ENCODE peak calls at places on chromosomes 6 and 20, in four cellular contexts. F is stimulated activated naive B cell treated with anti-CD40 and anti-IgM and Interleukin-4, amounts not matched to agents 10 μg/mL and 1 μg/mL and 100 μg/mL, for 72 hours; R is activated CD4-positive, alpha-beta T cell treated with anti-CD3 and anti-CD28 coated beads, Interleukin-2, amount 50 U/mL, for 1 hour; J is GM23248. K is an unnamed sample.

GRCh38 chr6:89954721-89955148 is 60.5 kb downstream of the GJA10 start:
- DNase-seq in F (no peak), R (no peak), J (no peak), K (no peak)

GRCh38 chr20:50516935-50517816 is 7.0 kb downstream of the PTPN1 start:
- DNase-seq in F (no peak), R (no peak), J (no peak), K (no peak)

GRCh38 chr20:45963059-45964011 is 8.7 kb downstream of the ZNF335 start:
- DNase-seq in F (no peak), R (no peak), J (peak), K (no peak)

GRCh38 chr6:313917-314316 is 21.6 kb downstream of the DUSP22 start:
- DNase-seq in F (no peak), R (no peak), J (no peak), K (no peak)

GRCh38 chr6:43817192-43817591 is 47.2 kb downstream of the VEGFA start:
- DNase-seq in F (no peak), R (peak), J (peak), K (no peak)

GRCh38 chr20:24721891-24722530 is 227.1 kb upstream of the CST7 start:
- DNase-seq in F (no peak), R (no peak), J (no peak), K (no peak)

GRCh38 chr20:44271915-44272663 is 25.0 kb downstream of the GDAP1L1 start:
- DNase-seq in F (no peak), R (no peak), J (no peak), K (no peak)

GRCh38 chr6:43943781-43944250 is 173.8 kb downstream of the VEGFA start:
- DNase-seq in F (no peak), R (no peak), J (no peak), K (no peak)

GRCh38 chr20:45313943-45314342 is 5.8 kb upstream of the MATN4 start:
- DNase-seq in F (no peak), R (no peak), J (no peak), K (no peak)

GRCh38 chr6:92667843-92668242 is 751.5 kb downstream of the EPHA7 start:
- DNase-seq in F (no peak), R (no peak), J (no peak), K (no peak)

GRCh38 chr6:12298995-12299394 is 8.8 kb downstream of the EDN1 start:
- DNase-seq in F (no peak), R (no peak), J (no peak), K (no peak)

GRCh38 chr6:155001482-155001881 is 6.4 kb downstream of the TIAM2 start:
- DNase-seq in F (no peak), R (no peak), J (no peak), K (no peak)

GRCh38 chr20:40844285-40844684 is 155.2 kb upstream of the MAFB start:
- DNase-seq in F (no peak), R (no peak), J (no peak), K (no peak)

GRCh38 chr6:116220172-116220571 is 33.7 kb downstream of the TSPYL4 start:
- DNase-seq in F (no peak), R (no peak), J (peak), K (no peak)

GRCh38 chr6:144955853-144956252 is 670.7 kb downstream of the UTRN start:
- DNase-seq in F (no peak), R (no peak), J (peak), K (no peak)

K was measured in effector memory CD8-positive, alpha-beta T cell.